ENCODE peak calls at places on chromosomes 1 and 21, in eight cellular contexts. A, W, F, S, E, P, V and D are unnamed samples.

GRCh38 chr1:26148887-26149286 is 10.0 kb upstream of the FAM110D start:
- DNase-seq in A (no peak), W (no peak), F (no peak), S (no peak), E (no peak), P (no peak), V (no peak), D (no peak)

GRCh38 chr1:169890761-169891538 is 2.7 kb downstream of the SCYL3 start:
- DNase-seq in A (no peak), W (peak; percentile 85), F (no peak), S (no peak), E (peak; percentile 33), P (no peak), V (peak; percentile 35), D (no peak)

GRCh38 chr1:153790996-153791855 is 16.0 kb downstream of the SLC27A3 start:
- DNase-seq in A (peak; percentile 63), W (no peak), F (peak; percentile 95), S (no peak), E (peak; percentile 56), P (no peak), V (peak; percentile 85), D (peak; percentile 89)

GRCh38 chr21:42102063-42102462 is 30.9 kb downstream of the UMODL1 start:
- DNase-seq in A (no peak), W (peak; percentile 30), F (peak; percentile 25), S (no peak), E (peak; percentile 52), P (no peak), V (no peak), D (no peak)

GRCh38 chr21:45902292-45902995 is 79.1 kb upstream of the COL6A1 start:
- DNase-seq in A (no peak), W (no peak), F (no peak), S (no peak), E (no peak), P (no peak), V (no peak), D (no peak)

GRCh38 chr1:31788825-31789256 is 24.7 kb upstream of the ADGRB2 start:
- DNase-seq in A (no peak), W (peak; percentile 68), F (peak; percentile 85), S (no peak), E (no peak), P (peak; percentile 51), V (no peak), D (no peak)

GRCh38 chr1:57007948-57008347 is 42.1 kb upstream of the C8B start:
- DNase-seq in A (no peak), W (no peak), F (peak; percentile 24), S (no peak), E (no peak), P (no peak), V (no peak), D (no peak)

GRCh38 chr1:12170263-12170671 is 3.5 kb downstream of the TNFRSF1B start:
- DNase-seq in A (no peak), W (no peak), F (no peak), S (no peak), E (no peak), P (no peak), V (no peak), D (no peak)

GRCh38 chr1:112702420-112703261 is 4.3 kb downstream of the RHOC start:
- DNase-seq in A (no peak), W (no peak), F (no peak), S (no peak), E (no peak), P (no peak), V (no peak), D (no peak)

GRCh38 chr21:15848632-15849031 is 118.8 kb downstream of the USP25 start:
- DNase-seq in A (no peak), W (peak; percentile 85), F (peak; percentile 32), S (no peak), E (peak; percentile 16), P (peak; percentile 65), V (no peak), D (no peak)

GRCh38 chr1:35210306-35211112 is 17.6 kb upstream of the SFPQ start:
- DNase-seq in A (no peak), W (no peak), F (no peak), S (no peak), E (no peak), P (no peak), V (no peak), D (no peak)

GRCh38 chr1:912740-913301 is 10.9 kb upstream of the SAMD11 start:
- DNase-seq in A (peak; percentile 20), W (peak; percentile 40), F (peak; percentile 37), S (no peak), E (peak; percentile 66), P (no peak), V (no peak), D (no peak)

GRCh38 chr1:147539122-147539575 is 2.2 kb upstream of the BCL9 start:
- DNase-seq in A (no peak), W (peak; percentile 70), F (peak; percentile 92), S (no peak), E (peak; percentile 79), P (peak; percentile 84), V (no peak), D (no peak)

GRCh38 chr21:45532826-45533730 is 9.2 kb downstream of the SLC19A1 start:
- DNase-seq in A (no peak), W (no peak), F (no peak), S (peak; percentile 1), E (no peak), P (no peak), V (no peak), D (no peak)

GRCh38 chr1:223525957-223526356 is 132.7 kb downstream of the CCDC185 start:
- DNase-seq in A (no peak), W (no peak), F (no peak), S (no peak), E (no peak), P (no peak), V (no peak), D (no peak)

GRCh38 chr1:219312967-219313366 is 139.3 kb downstream of the LYPLAL1 start:
- DNase-seq in A (no peak), W (no peak), F (peak; percentile 24), S (no peak), E (peak; percentile 45), P (no peak), V (no peak), D (no peak)

GRCh38 chr1:15998929-15999328 is 5.1 kb upstream of the SRARP start:
- DNase-seq in A (no peak), W (no peak), F (no peak), S (no peak), E (no peak), P (no peak), V (no peak), D (no peak)

GRCh38 chr1:50271968-50272578 is 151.2 kb downstream of the DMRTA2 start:
- DNase-seq in A (no peak), W (peak; percentile 34), F (peak; percentile 13), S (peak; percentile 26), E (peak; percentile 37), P (peak; percentile 37), V (peak; percentile 69), D (no peak)

GRCh38 chr1:203338335-203339036 is 12.4 kb downstream of the FMOD start:
- DNase-seq in A (peak; percentile 74), W (peak; percentile 71), F (peak; percentile 55), S (peak; percentile 64), E (peak; percentile 81), P (peak; percentile 82), V (peak; percentile 85), D (peak; percentile 36)

GRCh38 chr21:28220670-28221069 is 772.0 kb downstream of the LTN1 start:
- DNase-seq in A (no peak), W (no peak), F (peak; percentile 43), S (no peak), E (no peak), P (no peak), V (no peak), D (no peak)

GRCh38 chr1:30536530-30536929 is 186.9 kb downstream of the MATN1 start:
- DNase-seq in A (no peak), W (no peak), F (no peak), S (no peak), E (no peak), P (no peak), V (no peak), D (no peak)

GRCh38 chr1:54667797-54668196 is 26.2 kb downstream of the MROH7 start:
- DNase-seq in A (no peak), W (no peak), F (no peak), S (no peak), E (no peak), P (no peak), V (no peak), D (no peak)

GRCh38 chr1:54666333-54666732 is 24.7 kb downstream of the MROH7 start:
- DNase-seq in A (no peak), W (no peak), F (no peak), S (no peak), E (no peak), P (no peak), V (no peak), D (no peak)

GRCh38 chr1:54665852-54666251 is 24.3 kb downstream of the MROH7 start:
- DNase-seq in A (no peak), W (no peak), F (no peak), S (no peak), E (no peak), P (no peak), V (no peak), D (no peak)

GRCh38 chr1:54664364-54664763 is 22.8 kb downstream of the MROH7 start:
- DNase-seq in A (no peak), W (no peak), F (no peak), S (no peak), E (no peak), P (no peak), V (no peak), D (no peak)

GRCh38 chr1:54663723-54664122 is 22.1 kb downstream of the MROH7 start:
- DNase-seq in A (no peak), W (no peak), F (no peak), S (no peak), E (no peak), P (no peak), V (no peak), D (no peak)
- TF ChIP-seq CTCF in A (no peak), W (no peak), F (no peak), S (no peak), E (no peak), P (no peak), V (no peak), D (no peak)

DNA sequence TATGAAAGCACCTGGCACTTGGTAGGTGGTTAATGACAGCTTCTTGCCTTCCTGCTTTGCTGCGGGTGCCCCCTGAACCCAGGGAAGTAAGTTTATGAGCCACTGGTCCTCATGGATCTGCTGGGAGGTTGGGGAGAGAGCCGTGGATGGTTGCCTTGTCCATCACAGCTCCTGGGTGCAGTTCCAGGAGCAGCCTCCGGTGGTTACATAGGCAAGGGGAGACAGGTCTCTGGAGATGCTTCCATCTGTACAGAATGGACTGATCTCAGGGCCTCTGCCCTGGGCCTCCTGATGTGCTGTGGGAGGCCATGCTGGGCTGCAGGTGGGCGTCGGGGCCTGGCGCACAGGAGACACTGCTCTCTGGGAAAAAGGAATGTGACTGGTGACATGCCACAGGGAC is 31.6 kb upstream of the ARHGEF10L start:
- DNase-seq in A (no peak), W (no peak), F (no peak), S (no peak), E (no peak), P (no peak), V (no peak), D (no peak)
- TF ChIP-seq CTCF in A (no peak), W (peak; percentile 38), F (peak; percentile 29), S (no peak), E (no peak), P (no peak), V (no peak), D (peak; percentile 49)

GRCh38 chr1:199243423-199244061 is 604.7 kb downstream of the PTPRC start:
- DNase-seq in A (no peak), W (peak; percentile 64), F (peak; percentile 17), S (peak; percentile 59), E (peak; percentile 34), P (peak; percentile 52), V (peak; percentile 76), D (peak; percentile 46)
- TF ChIP-seq CTCF in A (peak; percentile 81), W (peak; percentile 81), F (peak; percentile 65), S (peak; percentile 63), E (peak; percentile 34), P (peak; percentile 30), V (peak; percentile 91), D (peak; percentile 95)

GRCh38 chr1:244652699-244653438 is at the start of gene DESI2:
- DNase-seq in A (peak; percentile 99), W (peak; percentile 100), F (peak; percentile 100), S (peak; percentile 95), E (peak; percentile 99), P (peak; percentile 98), V (peak; percentile 97), D (peak; percentile 98)
- TF ChIP-seq CTCF in A (peak; percentile 65), W (no peak), F (peak; percentile 35), S (peak; percentile 38), E (peak; percentile 48), P (peak; percentile 65), V (peak; percentile 60), D (peak; percentile 51)